ENCODE peak calls at places on chromosomes 3 and 15, in five cellular contexts. V, T, R, B and P are unnamed samples.

GRCh38 chr15:99118801-99119546 is 14.1 kb downstream of the SYNM start:
- DNase-seq in T (peak), R (peak), B (no peak), V (no peak), P (no peak)

GRCh38 chr15:66935121-66935520 is 130.3 kb upstream of the SMAD3 start:
- DNase-seq in R (no peak), B (no peak), V (no peak), T (no peak), P (no peak)

GRCh38 chr3:187765342-187765741 is 20.1 kb upstream of the BCL6 start:
- DNase-seq in T (no peak), B (no peak), R (no peak), V (no peak), P (no peak)

GRCh38 chr3:27686642-27687041 is 35.5 kb downstream of the EOMES start:
- DNase-seq in V (no peak), R (no peak), B (no peak), T (no peak), P (no peak)

GRCh38 chr3:189276481-189277190 is 104.9 kb downstream of the TPRG1 start:
- DNase-seq in B (no peak), R (no peak), V (peak), T (no peak), P (no peak)

GRCh38 chr15:74889882-74890768 is at the start of gene MPI:
- DNase-seq in V (peak), R (peak), T (peak), B (peak), P (peak)

GRCh38 chr15:77864211-77865105 is 213.1 kb downstream of the TBC1D2B start:
- DNase-seq in T (no peak), R (no peak), B (peak), V (no peak), P (no peak)

GRCh38 chr3:189165092-189165491 is 6.7 kb upstream of the TPRG1 start:
- DNase-seq in B (no peak), R (no peak), T (no peak), V (no peak), P (no peak)

GRCh38 chr3:16379838-16380237 is 114.8 kb downstream of the OXNAD1 start:
- DNase-seq in V (no peak), R (no peak), T (no peak), B (no peak), P (no peak)

GRCh38 chr3:143731304-143731703 is 117.0 kb downstream of the SLC9A9 start:
- DNase-seq in V (no peak), B (no peak), R (no peak), T (no peak), P (no peak)

GRCh38 chr3:129622418-129622872 is 16.0 kb upstream of the PLXND1 start:
- DNase-seq in B (no peak), V (no peak), T (no peak), R (no peak), P (no peak)

GRCh38 chr15:77295446-77295845 is 124.5 kb downstream of the PEAK1 start:
- DNase-seq in R (no peak), V (no peak), T (no peak), B (no peak), P (no peak)

GRCh38 chr15:68643216-68643830 is 64.5 kb downstream of the CORO2B start:
- DNase-seq in R (no peak), B (no peak), V (no peak), T (no peak), P (no peak)

GRCh38 chr3:154931484-154931883 is 148.6 kb upstream of the MME start:
- DNase-seq in T (no peak), R (no peak), V (no peak), B (no peak), P (no peak)

GRCh38 chr3:128378631-128379347 is 87.9 kb downstream of the DNAJB8 start:
- DNase-seq in V (no peak), R (peak), B (peak), T (peak), P (no peak)

GRCh38 chr3:116051586-116051985 is 393.7 kb downstream of the LSAMP start:
- DNase-seq in T (no peak), B (no peak), V (no peak), R (no peak), P (no peak)

GRCh38 chr3:88784925-88785324 is 322.5 kb upstream of the EPHA3 start:
- DNase-seq in R (no peak), V (no peak), T (no peak), B (no peak), P (no peak)

GRCh38 chr3:69948246-69948862 is 51.2 kb upstream of the SAMMSON start:
- DNase-seq in T (no peak), V (peak), R (no peak), B (no peak), P (no peak)

GRCh38 chr3:12914075-12914474 is 72.7 kb upstream of the RPL32 start:
- DNase-seq in V (no peak), B (no peak), R (no peak), T (no peak), P (no peak)

GRCh38 chr3:181720281-181720680 is 8.6 kb downstream of the SOX2 start:
- DNase-seq in R (no peak), V (peak), T (peak), B (no peak), P (no peak)

GRCh38 chr3:56837196-56837955 is 35.6 kb upstream of the ARHGEF3 start:
- DNase-seq in R (no peak), T (no peak), B (no peak), V (no peak), P (no peak)

GRCh38 chr3:180188512-180189309 is 152.0 kb upstream of the PEX5L start:
- DNase-seq in B (no peak), T (no peak), V (no peak), R (no peak), P (no peak)

GRCh38 chr3:194450341-194450740 is 36.5 kb downstream of the ATP13A3 start:
- DNase-seq in B (no peak), T (no peak), R (no peak), V (peak), P (no peak)

GRCh38 chr3:51024765-51025681 is 350.3 kb downstream of the DOCK3 start:
- DNase-seq in R (peak), B (no peak), T (no peak), V (no peak), P (peak)